ENCODE peak calls at places on chromosomes 2 and 18, in ten cellular contexts. K is GM23248, Y is HCT116, Q is neuronal stem cell, E is hepatocyte, Z is fibroblast of lung, B is astrocyte, G is OCI-LY7, P is IMR-90, J is GM23338. I is an unnamed sample.

GRCh38 chr2:99399063-99399462 is 61.9 kb downstream of the EIF5B start:
- DNase-seq in K (no peak), Y (no peak), Q (no peak), E (no peak), Z (no peak), B (no peak), G (no peak), P (no peak), J (no peak), I (peak; percentile 65)

GRCh38 chr2:16057661-16058060 is 117.3 kb downstream of the MYCN start:
- DNase-seq in K (no peak), Y (no peak), Q (no peak), E (no peak), Z (no peak), B (no peak), G (no peak), P (no peak), J (no peak), I (no peak)

GRCh38 chr2:47403829-47404228 is 873 bp downstream of the MSH2 start:
- DNase-seq in K (no peak), Y (no peak), Q (no peak), E (peak; percentile 6), Z (no peak), B (no peak), G (no peak), P (peak; percentile 5), J (peak; percentile 11), I (peak; percentile 52)

GRCh38 chr18:31204169-31204568 is 41.5 kb upstream of the DSC1 start:
- DNase-seq in K (no peak), Y (no peak), Q (no peak), E (no peak), Z (no peak), B (no peak), G (no peak), P (no peak), J (no peak), I (no peak)

GRCh38 chr2:7118606-7119503 is 201.6 kb downstream of the RNF144A start:
- DNase-seq in K (peak; percentile 73), Y (no peak), Q (peak; percentile 50), E (peak; percentile 58), Z (peak; percentile 26), B (no peak), G (peak; percentile 37), P (peak; percentile 13), J (peak; percentile 61), I (peak; percentile 73)

GRCh38 chr2:238289574-238289973 is 1.2 kb upstream of the PER2 start:
- DNase-seq in K (no peak), Y (no peak), Q (no peak), E (no peak), Z (no peak), B (no peak), G (peak; percentile 32), P (no peak), J (no peak), I (no peak)

GRCh38 chr2:126885701-126886121 is 13.0 kb upstream of the TEX51 start:
- DNase-seq in K (peak; percentile 37), Y (no peak), Q (no peak), E (no peak), Z (peak; percentile 33), B (peak; percentile 6), G (no peak), P (peak; percentile 28), J (peak; percentile 44), I (no peak)

GRCh38 chr2:11379558-11379957 is 35.1 kb upstream of the ROCK2 start:
- DNase-seq in K (peak; percentile 56), Y (no peak), Q (no peak), E (no peak), Z (peak; percentile 64), B (peak; percentile 49), G (no peak), P (peak; percentile 47), J (no peak), I (no peak)

GRCh38 chr18:70288171-70288850 is 534 bp upstream of the SOCS6 start:
- DNase-seq in K (peak; percentile 74), Y (no peak), Q (peak; percentile 47), E (peak; percentile 75), Z (peak; percentile 48), B (no peak), G (no peak), P (peak; percentile 39), J (peak; percentile 71), I (no peak)

GRCh38 chr18:76983613-76984051 is 149.0 kb downstream of the MBP start:
- DNase-seq in K (no peak), Y (no peak), Q (no peak), E (no peak), Z (no peak), B (no peak), G (no peak), P (no peak), J (no peak), I (no peak)

GRCh38 chr18:12409466-12409865 is 1.7 kb downstream of the PRELID3A start:
- DNase-seq in K (peak; percentile 15), Y (no peak), Q (no peak), E (no peak), Z (peak; percentile 66), B (peak; percentile 49), G (peak; percentile 42), P (peak; percentile 26), J (no peak), I (peak; percentile 34)

DNA sequence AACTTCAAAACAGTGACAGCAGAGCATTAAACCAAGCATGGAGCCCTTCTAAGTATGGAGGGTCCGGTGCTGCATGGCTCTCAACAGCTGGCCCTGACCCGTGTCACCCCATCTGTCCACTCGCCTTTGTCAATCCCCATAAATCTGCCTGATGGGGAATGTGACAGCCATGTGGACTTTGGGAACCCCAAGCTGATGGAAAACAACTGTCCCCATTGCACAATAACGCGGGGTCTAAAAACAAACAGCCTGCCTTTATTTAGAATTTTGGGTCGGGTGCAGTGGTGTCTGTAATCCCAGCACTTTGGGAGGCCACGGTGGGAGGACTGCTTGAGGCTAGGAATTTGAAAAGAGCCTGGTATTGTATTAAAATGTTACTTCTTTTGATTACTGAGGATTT is 17.1 kb upstream of the THADA start:
- DNase-seq in K (no peak), Y (no peak), Q (no peak), E (no peak), Z (no peak), B (no peak), G (no peak), P (no peak), J (no peak), I (no peak)
- H3K4me2 ChIP-seq in K (no peak overlapping the region), Y (no peak overlapping the region), Q (no peak overlapping the region), E (no peak overlapping the region), Z (peak overlapping the region; percentile 55), B (no peak overlapping the region), G (no peak overlapping the region), P (no peak overlapping the region), J (no peak overlapping the region), I (no peak overlapping the region)

GRCh38 chr2:234364718-234365117 is 132.2 kb downstream of the ARL4C start:
- DNase-seq in K (no peak), Y (no peak), Q (no peak), E (no peak), Z (no peak), B (no peak), G (no peak), P (no peak), J (no peak), I (no peak)
- H3K4me2 ChIP-seq in K (no peak overlapping the region), Y (peak overlapping the region; percentile 62), Q (no peak overlapping the region), E (no peak overlapping the region), Z (no peak overlapping the region), B (no peak overlapping the region), G (no peak overlapping the region), P (no peak overlapping the region), J (no peak overlapping the region), I (no peak overlapping the region)

DNA sequence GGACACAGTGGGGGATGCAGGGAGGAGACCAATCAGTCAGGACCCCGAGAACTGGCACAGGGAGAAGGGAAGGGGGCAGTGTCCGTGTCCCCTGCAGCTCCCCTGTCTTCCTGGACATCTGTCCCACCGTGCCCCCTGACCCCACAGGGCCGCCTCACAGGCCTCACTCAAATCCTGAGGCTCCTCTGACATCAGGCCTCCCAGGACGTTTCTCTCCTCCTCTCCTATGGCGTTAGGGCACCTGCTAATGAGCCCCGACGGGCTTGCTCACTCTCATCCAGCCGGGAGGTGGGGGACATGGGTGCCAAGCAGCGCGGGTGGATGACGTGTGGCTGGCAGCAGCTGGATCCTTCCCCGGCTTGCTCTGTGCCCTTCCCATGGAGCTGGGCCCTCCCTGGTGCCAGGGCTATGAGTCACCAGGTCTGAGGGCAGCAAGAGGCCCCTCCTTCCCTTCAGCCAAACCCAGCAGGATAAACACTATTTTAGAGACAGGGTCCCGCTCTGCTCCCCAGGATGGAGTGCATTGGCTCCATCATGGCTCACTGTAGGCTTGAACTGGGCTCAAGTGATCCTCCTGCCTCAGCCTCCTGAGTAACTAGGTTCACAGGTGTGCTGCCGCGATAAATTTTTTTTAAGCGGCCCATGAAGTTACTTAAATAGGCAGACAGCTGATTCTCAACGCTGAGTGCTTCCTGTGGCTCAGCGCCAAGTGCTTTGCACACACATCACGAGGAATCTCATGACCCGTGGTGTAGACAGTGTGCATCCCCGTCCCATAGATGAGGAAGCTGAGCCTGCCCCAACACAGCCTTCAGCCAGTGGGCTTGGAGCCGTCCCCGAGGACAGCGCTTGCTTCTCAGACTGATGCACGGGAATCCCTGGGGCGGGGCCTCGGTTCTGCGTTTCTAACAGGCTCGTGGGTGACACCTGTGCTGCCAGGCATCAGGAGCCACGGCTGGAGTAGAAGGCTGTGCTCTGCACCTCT is 64.5 kb upstream of the HDAC4 start:
- DNase-seq in K (peak; percentile 55), Y (no peak), Q (no peak), E (no peak), Z (peak; percentile 13), B (no peak), G (no peak), P (no peak), J (no peak), I (no peak)
- H3K4me2 ChIP-seq in K (no peak overlapping the region), Y (peak overlapping the region; percentile 46), Q (no peak overlapping the region), E (no peak overlapping the region), Z (no peak overlapping the region), B (no peak overlapping the region), G (no peak overlapping the region), P (no peak overlapping the region), J (no peak overlapping the region), I (no peak overlapping the region)

DNA sequence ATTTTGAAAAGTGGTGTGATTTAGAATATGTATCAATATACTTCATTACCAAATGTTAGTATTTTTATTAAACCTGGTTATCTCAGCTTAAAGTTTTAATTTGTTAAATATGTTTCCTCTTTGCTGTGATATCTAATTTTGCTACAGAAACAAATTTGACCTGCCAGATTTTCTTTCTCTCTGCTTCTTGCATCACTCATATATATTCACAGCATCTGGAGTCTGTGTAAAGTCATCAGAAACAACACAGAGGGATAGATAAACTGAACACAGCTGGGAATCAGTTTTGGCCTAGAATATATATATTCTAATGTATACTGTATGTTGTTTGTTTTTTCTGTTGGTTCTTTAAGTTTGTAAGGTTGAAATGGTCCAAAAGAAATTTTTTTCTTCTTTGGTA is 8.5 kb downstream of the PSMD14 start:
- DNase-seq in K (peak; percentile 31), Y (no peak), Q (no peak), E (no peak), Z (no peak), B (no peak), G (no peak), P (peak; percentile 41), J (no peak), I (no peak)
- H3K4me2 ChIP-seq in K (no peak overlapping the region), Y (no peak overlapping the region), Q (no peak overlapping the region), E (no peak overlapping the region), Z (no peak overlapping the region), B (no peak overlapping the region), G (no peak overlapping the region), P (no peak overlapping the region), J (no peak overlapping the region), I (no peak overlapping the region)

GRCh38 chr2:233236820-233237589 is 14.5 kb upstream of the ATG16L1 start:
- DNase-seq in K (no peak), Y (no peak), Q (no peak), E (no peak), Z (no peak), B (no peak), G (no peak), P (no peak), J (no peak), I (no peak)
- H3K4me2 ChIP-seq in K (no peak overlapping the region), Y (no peak overlapping the region), Q (no peak overlapping the region), E (no peak overlapping the region), Z (no peak overlapping the region), B (no peak overlapping the region), G (no peak overlapping the region), P (no peak overlapping the region), J (no peak overlapping the region), I (no peak overlapping the region)

I was measured in SK-N-SH.